ENCODE peak calls at places on chromosomes 11 and 22, in ten cellular contexts. T, L, R, U, S, P, Y, W, X and F are unnamed samples.

GRCh38 chr11:120384476-120384875 is 48.3 kb downstream of the ARHGEF12 start:
- DNase-seq in L (no peak), U (no peak), Y (no peak), R (no peak), X (no peak), P (no peak), S (no peak), T (no peak), W (no peak), F (no peak)

GRCh38 chr11:126197277-126197939 is 14.0 kb downstream of the RPUSD4 start:
- DNase-seq in T (no peak), R (no peak), Y (no peak), S (no peak), X (no peak), L (peak; percentile 41), U (peak; percentile 97), P (no peak), W (no peak), F (no peak)

GRCh38 chr11:125990244-125990643 is 44.4 kb downstream of the VSIG10L2 start:
- DNase-seq in R (no peak), T (no peak), Y (peak; percentile 30), S (no peak), L (peak; percentile 17), X (peak; percentile 32), W (peak; percentile 67), U (peak; percentile 28), P (no peak), F (peak; percentile 17)

GRCh38 chr22:22835242-22835641 is 52.4 kb upstream of the IGLL5 start:
- DNase-seq in W (no peak), P (no peak), X (no peak), L (no peak), Y (no peak), R (no peak), S (no peak), U (no peak), T (no peak), F (no peak)

GRCh38 chr11:115290479-115291390 is 213.5 kb downstream of the CADM1 start:
- DNase-seq in L (no peak), S (no peak), R (no peak), P (no peak), X (no peak), U (no peak), Y (no peak), W (no peak), T (no peak), F (no peak)

GRCh38 chr11:61095022-61095421 is 7.3 kb upstream of the CD5 start:
- DNase-seq in R (no peak), T (no peak), P (no peak), Y (no peak), W (no peak), X (no peak), U (no peak), S (no peak), L (no peak), F (peak; percentile 28)

GRCh38 chr11:114200785-114201184 is 95.4 kb upstream of the NNMT start:
- DNase-seq in P (no peak), T (no peak), W (no peak), U (no peak), R (no peak), X (no peak), L (no peak), S (no peak), Y (no peak), F (no peak)

GRCh38 chr11:18599739-18600230 is at the start of gene MISFA:
- DNase-seq in R (no peak), T (no peak), W (no peak), Y (no peak), S (no peak), U (no peak), X (peak; percentile 37), L (no peak), P (no peak), F (no peak)

GRCh38 chr11:102419181-102419580 is 33.4 kb downstream of the TMEM123 start:
- DNase-seq in T (no peak), W (no peak), S (no peak), Y (no peak), P (no peak), R (no peak), L (no peak), X (no peak), U (no peak), F (no peak)

GRCh38 chr22:38308791-38309498 is 8.3 kb downstream of the CSNK1E start:
- DNase-seq in Y (no peak), W (no peak), L (no peak), S (no peak), P (no peak), T (no peak), U (no peak), R (no peak), X (no peak), F (no peak)

GRCh38 chr11:103529217-103529684 is 420.0 kb downstream of the DYNC2H1 start:
- DNase-seq in X (peak; percentile 32), T (no peak), Y (peak; percentile 72), L (peak; percentile 57), U (peak; percentile 75), S (no peak), R (no peak), W (no peak), P (no peak), F (no peak)

GRCh38 chr22:46622081-46622521 is 1.9 kb downstream of the GRAMD4 start:
- DNase-seq in X (no peak), Y (no peak), P (no peak), U (no peak), L (no peak), T (no peak), R (no peak), S (no peak), W (no peak), F (peak; percentile 64)

GRCh38 chr22:34319346-34319745 is 399.1 kb upstream of the LARGE1 start:
- DNase-seq in R (no peak), P (no peak), U (no peak), X (no peak), L (no peak), W (no peak), T (no peak), S (no peak), Y (no peak), F (no peak)